ENCODE peak calls at places on chromosomes 7 and 10, in seven cellular contexts. Y is frontal cortex, F is OCI-LY7, Z is HCT116, R is kidney glomerular epithelial cell, C is kidney epithelial cell, T is left kidney. V is an unnamed sample.
A peak's percentile ranks its signal among the peaks of the same experiment; 100 is the strongest.

GRCh38 chr10:26946103-26946907 is 85.5 kb upstream of the ABI1 start:
- DNase-seq in T (peak; percentile 54), Y (no peak), R (no peak), C (no peak), F (no peak), Z (no peak), V (no peak)

GRCh38 chr10:88642991-88643390 is 21.3 kb upstream of the LIPF start:
- DNase-seq in F (no peak), C (no peak), Z (no peak), Y (no peak), R (no peak), T (no peak), V (peak; percentile 39)

GRCh38 chr10:1661861-1662260 is 75.5 kb downstream of the ADARB2 start:
- DNase-seq in Y (no peak), T (no peak), Z (no peak), F (peak; percentile 62), R (no peak), C (no peak), V (no peak)

GRCh38 chr10:42690449-42691360 is 52.3 kb upstream of the ZNF33B start:
- DNase-seq in R (no peak), Z (peak; percentile 19), T (no peak), F (no peak), C (no peak), Y (no peak), V (no peak)

GRCh38 chr7:45007571-45008328 is 7.7 kb downstream of the CCM2 start:
- DNase-seq in F (no peak), Z (no peak), R (no peak), T (no peak), C (no peak), Y (no peak), V (no peak)

GRCh38 chr7:157419030-157419293 is 82.2 kb downstream of the DNAJB6 start:
- DNase-seq in Z (no peak), F (no peak), T (no peak), Y (no peak), R (no peak), C (no peak), V (no peak)

GRCh38 chr7:75937958-75938786 is 23.2 kb downstream of the POR start:
- DNase-seq in C (peak; percentile 85), Z (peak; percentile 61), T (peak; percentile 71), F (no peak), Y (peak; percentile 44), R (peak; percentile 48), V (peak; percentile 93)

GRCh38 chr7:17307558-17307957 is 9.1 kb downstream of the AHR start:
- DNase-seq in R (no peak), C (no peak), Y (no peak), F (no peak), T (no peak), Z (no peak), V (no peak)

GRCh38 chr10:131115801-131116200 is 195.7 kb downstream of the TCERG1L start:
- DNase-seq in T (no peak), Z (no peak), C (no peak), Y (no peak), F (no peak), R (no peak), V (no peak)

GRCh38 chr10:122981066-122981464 is 864 bp downstream of the PSTK start:
- DNase-seq in Y (peak; percentile 28), Z (peak; percentile 34), C (no peak), F (peak; percentile 64), R (peak; percentile 16), T (peak; percentile 61), V (peak; percentile 43)

GRCh38 chr10:85919358-85920022 is 447.1 kb downstream of the GRID1 start:
- DNase-seq in Z (no peak), T (peak; percentile 21), R (no peak), F (no peak), C (no peak), Y (no peak), V (no peak)

GRCh38 chr7:52507546-52507945 is 527.9 kb upstream of the POM121L12 start:
- DNase-seq in C (no peak), Z (no peak), F (no peak), T (no peak), R (no peak), Y (no peak), V (no peak)

GRCh38 chr7:91876391-91877133 is 3.9 kb downstream of the MTERF1 start:
- DNase-seq in C (no peak), R (no peak), T (peak; percentile 25), Z (no peak), Y (no peak), F (no peak), V (peak; percentile 6)

GRCh38 chr7:131170440-131171105 is 157.1 kb upstream of the MKLN1 start:
- DNase-seq in Y (no peak), T (peak; percentile 53), R (peak; percentile 54), Z (no peak), F (no peak), C (no peak), V (peak; percentile 48)

GRCh38 chr10:628386-629045 is 61.0 kb downstream of the DIP2C start:
- DNase-seq in C (no peak), R (no peak), T (no peak), Z (no peak), F (no peak), Y (no peak), V (no peak)

GRCh38 chr7:126656165-126656564 is 596.6 kb downstream of the GRM8 start:
- DNase-seq in R (no peak), T (no peak), C (no peak), F (no peak), Y (no peak), Z (no peak), V (no peak)

GRCh38 chr7:46450425-46450824 is 529.4 kb upstream of the IGFBP3 start:
- DNase-seq in R (no peak), T (no peak), Z (no peak), C (no peak), F (no peak), Y (no peak), V (no peak)

GRCh38 chr7:4835398-4836205 is 26.2 kb downstream of the PAPOLB start:
- DNase-seq in F (no peak), Y (no peak), R (no peak), T (no peak), C (no peak), Z (no peak), V (no peak)

GRCh38 chr10:31759124-31759798 is 169.4 kb downstream of the ARHGAP12 start:
- DNase-seq in Y (no peak), Z (peak; percentile 85), T (peak; percentile 83), R (no peak), C (no peak), F (no peak), V (peak; percentile 80)

GRCh38 chr7:135321556-135321955 is 87.9 kb downstream of the STRA8 start:
- DNase-seq in Y (no peak), C (no peak), T (no peak), R (no peak), F (no peak), Z (no peak), V (peak; percentile 28)

GRCh38 chr10:60238408-60239100 is 151.1 kb downstream of the ANK3 start:
- DNase-seq in R (peak; percentile 6), T (peak; percentile 25), C (no peak), F (peak; percentile 85), Z (peak; percentile 2), Y (no peak), V (peak; percentile 30)

GRCh38 chr7:38321515-38321944 is 48.1 kb upstream of the TARP start:
- DNase-seq in R (peak; percentile 65), Y (no peak), C (no peak), Z (no peak), T (peak; percentile 15), F (no peak), V (peak; percentile 38)

GRCh38 chr7:48389977-48390376 is 218.7 kb downstream of the ABCA13 start:
- DNase-seq in C (peak; percentile 45), Y (no peak), F (no peak), R (peak; percentile 12), T (no peak), Z (no peak), V (peak; percentile 33)

GRCh38 chr7:142384508-142384922 is 126.7 kb upstream of the PRSS58 start:
- DNase-seq in Z (no peak), F (no peak), T (no peak), R (peak; percentile 8), Y (no peak), C (peak; percentile 55), V (peak; percentile 88)

GRCh38 chr10:43210556-43210955 is 56.3 kb downstream of the RASGEF1A start:
- DNase-seq in T (no peak), R (no peak), F (no peak), C (no peak), Y (no peak), Z (no peak), V (no peak)

GRCh38 chr7:129258649-129259389 is 34.0 kb downstream of the AHCYL2 start:
- DNase-seq in C (no peak), T (peak; percentile 18), F (peak; percentile 13), Y (no peak), R (no peak), Z (no peak), V (peak; percentile 15)

GRCh38 chr10:77575271-77576006 is 62.2 kb downstream of the KCNMA1 start:
- DNase-seq in C (no peak), Y (no peak), R (no peak), F (no peak), Z (no peak), T (no peak), V (no peak)

GRCh38 chr10:42980553-42981357 is 96.1 kb upstream of the RET start:
- DNase-seq in Y (no peak), T (no peak), R (no peak), F (no peak), Z (no peak), C (no peak), V (no peak)

GRCh38 chr10:4839353-4839752 is 13.3 kb downstream of the AKR1E2 start:
- DNase-seq in F (no peak), R (no peak), C (no peak), Z (no peak), T (no peak), Y (no peak), V (no peak)

GRCh38 chr10:131692686-131693334 is 208.0 kb upstream of the PPP2R2D start:
- DNase-seq in Y (no peak), T (peak; percentile 0), F (no peak), Z (no peak), R (no peak), C (no peak), V (no peak)

GRCh38 chr10:63922714-63923317 is 401.6 kb downstream of the REEP3 start:
- DNase-seq in F (no peak), Y (no peak), R (no peak), Z (no peak), T (no peak), C (no peak), V (no peak)

V was measured in kidney tubule cell.